ENCODE peak calls at places on chromosomes 1 and 21, in seven cellular contexts. S, T, I, Y, J, W and Z are unnamed samples.

GRCh38 chr1:159946242-159947187 is 1.1 kb upstream of the IGSF9 start:
- DNase-seq in S (no peak), T (no peak), I (no peak), Y (no peak), J (no peak), W (no peak), Z (no peak)

GRCh38 chr1:160797861-160798273 is 1.9 kb downstream of the LY9 start:
- DNase-seq in S (no peak), T (no peak), I (peak), Y (no peak), J (no peak), W (no peak), Z (no peak)

GRCh38 chr1:94335950-94336349 is 82.2 kb upstream of the ABCD3 start:
- DNase-seq in S (no peak), T (peak), I (peak), Y (peak), J (peak), W (peak), Z (peak)

GRCh38 chr21:34606051-34606450 is 8.9 kb downstream of the RCAN1 start:
- DNase-seq in S (no peak), T (no peak), I (no peak), Y (no peak), J (no peak), W (no peak), Z (no peak)

GRCh38 chr1:64543831-64544230 is 73.9 kb downstream of the CACHD1 start:
- DNase-seq in S (no peak), T (no peak), I (no peak), Y (peak), J (no peak), W (no peak), Z (no peak)

GRCh38 chr1:164786980-164787833 is 228.2 kb downstream of the PBX1 start:
- DNase-seq in S (peak), T (peak), I (peak), Y (peak), J (peak), W (peak), Z (peak)

GRCh38 chr1:208748766-208749165 is 504.6 kb upstream of the PLXNA2 start:
- DNase-seq in S (no peak), T (no peak), I (no peak), Y (no peak), J (no peak), W (no peak), Z (no peak)

GRCh38 chr1:183996036-183996376 is 41.5 kb downstream of the COLGALT2 start:
- DNase-seq in S (no peak), T (peak), I (no peak), Y (no peak), J (no peak), W (no peak), Z (no peak)

GRCh38 chr1:235051521-235051920 is 77.1 kb downstream of the TOMM20 start:
- DNase-seq in S (peak), T (no peak), I (no peak), Y (peak), J (no peak), W (no peak), Z (no peak)

GRCh38 chr1:12549106-12549459 is 68.9 kb downstream of the DHRS3 start:
- DNase-seq in S (peak), T (peak), I (no peak), Y (peak), J (no peak), W (peak), Z (no peak)

DNA sequence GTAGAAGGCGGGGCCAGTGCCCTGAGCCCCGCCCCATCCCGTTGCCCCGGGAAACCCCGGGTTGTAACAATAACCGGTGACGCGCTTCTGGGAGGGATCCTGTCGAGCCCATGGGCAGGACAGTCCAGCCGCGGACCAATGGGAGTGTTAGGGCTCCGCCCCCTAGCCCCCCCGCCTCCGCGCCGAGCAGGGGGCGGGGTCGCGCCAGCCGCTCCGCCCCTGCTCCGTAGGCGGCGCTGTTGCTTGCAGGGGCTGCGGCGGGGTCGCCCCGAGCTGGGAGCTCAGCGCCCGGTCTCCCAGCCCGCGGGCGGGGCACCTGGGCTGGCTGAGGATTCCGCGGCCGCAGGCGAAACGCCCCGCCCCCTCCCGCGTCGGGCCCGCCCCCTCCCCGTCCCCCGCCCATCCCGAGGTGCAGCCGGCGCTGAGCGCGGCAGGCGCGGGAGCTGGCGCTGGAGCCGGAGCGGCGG is at the start of gene FOXO6:
- DNase-seq in S (peak), T (peak), I (peak), Y (peak), J (peak), W (peak), Z (peak)
- TF ChIP-seq CTCF in S (peak), T (peak), I (peak), Y (peak), J (no peak), W (peak), Z (peak)

GRCh38 chr1:81377406-81377805 is 423.3 kb upstream of the ADGRL2 start:
- DNase-seq in S (no peak), T (no peak), I (no peak), Y (no peak), J (peak), W (no peak), Z (no peak)
- TF ChIP-seq CTCF in S (no peak), T (no peak), I (no peak), Y (no peak), J (no peak), W (no peak), Z (no peak)

GRCh38 chr1:56411021-56411420 is 168.3 kb downstream of the PLPP3 start:
- DNase-seq in S (no peak), T (no peak), I (no peak), Y (no peak), J (no peak), W (no peak), Z (no peak)

GRCh38 chr1:56406821-56407220 is 172.5 kb downstream of the PLPP3 start:
- DNase-seq in S (no peak), T (no peak), I (no peak), Y (no peak), J (no peak), W (no peak), Z (no peak)

GRCh38 chr1:56410405-56410804 is 169.0 kb downstream of the PLPP3 start:
- DNase-seq in S (no peak), T (no peak), I (no peak), Y (no peak), J (no peak), W (no peak), Z (no peak)

GRCh38 chr1:56411484-56412180 is 167.7 kb downstream of the PLPP3 start:
- DNase-seq in S (no peak), T (no peak), I (no peak), Y (no peak), J (no peak), W (no peak), Z (no peak)

GRCh38 chr1:56409112-56409691 is 170.2 kb downstream of the PLPP3 start:
- DNase-seq in S (peak), T (no peak), I (no peak), Y (no peak), J (peak), W (no peak), Z (peak)
- TF ChIP-seq CTCF in S (peak), T (no peak), I (peak), Y (peak), J (peak), W (peak), Z (peak)

DNA sequence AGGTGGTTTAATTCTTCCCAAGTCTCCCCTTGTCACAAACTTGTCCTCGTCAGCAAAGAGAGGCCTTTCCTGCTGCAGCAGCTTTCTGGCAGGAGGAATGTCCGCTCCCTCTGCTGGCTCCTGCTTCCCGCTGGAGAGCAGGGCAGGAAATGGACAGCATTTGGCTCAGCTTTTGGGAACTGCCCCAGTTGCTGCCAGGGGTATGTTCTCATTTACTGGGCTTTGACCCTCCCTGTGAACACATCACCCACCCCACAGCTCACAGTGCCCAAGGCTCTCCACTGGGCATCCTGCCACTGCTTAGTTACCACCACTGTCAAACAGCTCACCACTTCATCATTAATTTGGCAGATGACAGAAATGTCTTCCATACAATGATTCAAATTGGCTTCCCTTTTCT is 75.4 kb downstream of the MRPL37 start:
- DNase-seq in S (no peak), T (no peak), I (no peak), Y (peak), J (no peak), W (no peak), Z (no peak)
- TF ChIP-seq CTCF in S (peak), T (no peak), I (no peak), Y (peak), J (no peak), W (peak), Z (no peak)

DNA sequence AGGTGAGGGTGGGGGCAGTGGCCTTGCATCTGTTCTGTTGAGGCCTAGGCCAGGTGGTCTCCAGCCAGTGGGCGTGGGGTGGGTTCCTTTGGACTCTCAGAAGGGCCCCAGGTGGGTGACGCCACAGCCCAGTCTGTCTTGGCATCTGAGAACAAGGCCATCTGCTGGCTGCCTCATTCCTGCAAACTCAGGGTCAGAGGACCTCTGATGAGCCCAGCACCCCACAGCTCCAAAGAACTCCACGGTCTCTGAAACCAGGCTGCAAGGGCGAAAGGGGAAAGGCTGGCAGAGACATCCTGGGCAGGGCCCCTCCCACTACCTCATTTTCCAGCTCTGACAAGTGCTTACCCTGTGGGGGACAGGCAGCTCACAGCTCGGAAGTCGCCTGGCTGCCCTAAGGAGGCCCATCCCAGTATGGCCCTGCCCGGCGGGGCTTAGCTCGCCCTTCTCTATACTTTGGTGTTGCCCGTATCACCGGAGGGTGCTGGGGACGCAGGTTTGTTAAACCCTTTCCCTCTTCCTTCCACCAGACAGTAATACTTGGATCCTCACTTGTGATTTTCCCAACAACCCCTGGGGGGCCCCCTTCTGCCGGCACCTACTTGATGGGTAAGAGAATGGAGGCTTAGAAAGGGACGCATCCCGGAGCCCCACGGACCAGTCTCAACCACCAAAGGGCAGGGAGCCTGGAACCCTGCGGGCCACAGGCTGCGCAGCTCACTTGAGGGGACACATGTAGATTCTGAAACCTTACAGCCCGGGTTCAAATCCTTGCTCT is 10.9 kb upstream of the EDN2 start:
- DNase-seq in S (no peak), T (no peak), I (no peak), Y (peak), J (no peak), W (no peak), Z (no peak)
- TF ChIP-seq CTCF in S (no peak), T (peak), I (peak), Y (peak), J (no peak), W (peak), Z (peak)

DNA sequence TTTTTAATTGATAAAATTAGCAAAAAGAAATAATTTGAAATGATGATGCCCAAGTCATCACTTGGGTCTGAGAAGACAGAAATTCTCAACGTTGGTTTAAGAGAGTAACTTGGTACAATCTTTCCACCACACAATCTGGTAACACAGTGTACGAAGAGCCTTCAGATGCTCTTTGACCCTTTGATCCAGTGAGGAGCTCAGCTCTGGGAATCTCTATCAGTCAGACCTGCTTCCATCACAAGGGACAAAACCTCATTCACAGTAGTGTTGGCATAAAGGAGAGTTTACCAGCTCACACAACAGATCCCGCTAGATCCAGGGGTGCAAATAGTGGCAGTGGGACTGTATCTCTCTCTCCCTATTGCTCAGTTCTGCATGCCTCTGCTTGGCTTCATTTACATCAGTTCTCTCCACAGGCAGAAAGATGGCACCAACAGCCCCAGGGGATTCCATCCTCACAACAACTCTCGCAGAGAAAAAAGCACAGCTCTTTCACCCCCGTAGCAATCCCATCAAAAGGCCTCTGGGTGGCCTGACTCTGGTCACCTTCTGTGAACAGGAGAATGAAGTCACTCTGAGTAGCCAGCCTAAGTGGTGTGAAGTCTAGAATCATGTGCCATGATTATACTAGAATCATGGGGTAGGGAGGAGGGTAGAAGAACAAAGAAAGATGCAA is 119.7 kb downstream of the ZNF281 start:
- DNase-seq in S (no peak), T (no peak), I (no peak), Y (no peak), J (no peak), W (peak), Z (no peak)
- TF ChIP-seq CTCF in S (no peak), T (no peak), I (no peak), Y (no peak), J (no peak), W (peak), Z (no peak)